ENCODE peak calls at places on chromosomes 16 and 17, in nine cellular contexts. B is hepatocyte, D is ovary, S is GM12865, Z is psoas muscle, O is A549, I is cardiac muscle cell, V is tibial artery, U is AG09309. Q is an unnamed sample.

GRCh38 chr17:31724026-31724425 is 135.0 kb downstream of the COPRS start:
- DNase-seq in Z (no peak), O (no peak), D (no peak), I (no peak), V (no peak), S (no peak), B (no peak), U (no peak), Q (no peak)

GRCh38 chr16:12348733-12349704 is 372.5 kb downstream of the SNX29 start:
- DNase-seq in S (no peak), O (no peak), D (no peak), I (no peak), U (no peak), V (peak), B (no peak), Z (no peak), Q (no peak)

GRCh38 chr16:81469710-81470481 is 25.3 kb downstream of the CMIP start:
- DNase-seq in I (no peak), B (no peak), S (peak), U (no peak), V (no peak), D (no peak), Z (no peak), O (no peak), Q (peak)

GRCh38 chr17:82449136-82449882 is 1.2 kb downstream of the CYBC1 start:
- DNase-seq in U (no peak), B (no peak), D (no peak), V (no peak), S (peak), O (no peak), Z (no peak), I (no peak), Q (peak)

GRCh38 chr17:17108681-17109049 is 66.4 kb downstream of the MPRIP start:
- DNase-seq in O (peak), I (no peak), Z (peak), S (no peak), B (no peak), D (no peak), U (no peak), V (peak), Q (no peak)

GRCh38 chr17:19448341-19449268 is 37.6 kb downstream of the RNF112 start:
- DNase-seq in U (peak), I (peak), B (peak), Z (no peak), D (peak), V (peak), S (no peak), O (peak), Q (no peak)

GRCh38 chr17:73394523-73395450 is 83.0 kb upstream of the CDC42EP4 start:
- DNase-seq in V (no peak), O (no peak), I (no peak), D (no peak), U (no peak), S (no peak), B (no peak), Z (no peak), Q (no peak)

GRCh38 chr16:57036945-57037344 is 47.6 kb downstream of the NLRC5 start:
- DNase-seq in Z (no peak), O (no peak), B (no peak), D (no peak), S (no peak), I (no peak), U (no peak), V (no peak), Q (no peak)

GRCh38 chr17:65536573-65537342 is 24.7 kb downstream of the AXIN2 start:
- DNase-seq in O (no peak), U (no peak), V (no peak), B (no peak), Z (no peak), D (no peak), I (no peak), S (no peak), Q (no peak)

GRCh38 chr16:10296956-10297340 is 88.9 kb upstream of the ATF7IP2 start:
- DNase-seq in O (no peak), U (no peak), Z (no peak), S (peak), D (no peak), I (no peak), B (no peak), V (no peak), Q (no peak)

GRCh38 chr16:35431829-35432663 is 1972.6 kb downstream of the TP53TG3F start:
- DNase-seq in I (no peak), B (no peak), O (peak), V (no peak), U (no peak), D (no peak), S (peak), Z (no peak), Q (peak)

GRCh38 chr17:4184811-4185210 is 41.8 kb downstream of the CYB5D2 start:
- DNase-seq in Z (no peak), S (no peak), I (no peak), B (no peak), O (no peak), V (peak), D (no peak), U (no peak), Q (no peak)

GRCh38 chr16:23280483-23280967 is 21.6 kb upstream of the SCNN1B start:
- DNase-seq in I (no peak), V (no peak), U (no peak), Z (no peak), O (no peak), D (no peak), B (no peak), S (no peak), Q (no peak)

GRCh38 chr16:85173981-85174751 is 61.9 kb upstream of the CIBAR2 start:
- DNase-seq in O (peak), B (peak), U (no peak), S (no peak), I (peak), V (no peak), D (no peak), Z (peak), Q (no peak)

GRCh38 chr17:51748749-51749604 is 409.5 kb downstream of the CA10 start:
- DNase-seq in U (no peak), B (peak), I (no peak), V (no peak), Z (no peak), D (no peak), O (no peak), S (peak), Q (no peak)

GRCh38 chr17:14307560-14308024 is 6.7 kb downstream of the HS3ST3B1 start:
- DNase-seq in O (no peak), V (no peak), Z (no peak), D (no peak), I (no peak), S (no peak), B (no peak), U (peak), Q (peak)

GRCh38 chr16:48125888-48126287 is 29.9 kb downstream of the ABCC12 start:
- DNase-seq in U (no peak), V (peak), S (no peak), Z (no peak), O (no peak), D (no peak), I (no peak), B (no peak), Q (no peak)

GRCh38 chr16:14071576-14072271 is 605 bp downstream of the MRTFB start:
- DNase-seq in V (no peak), I (no peak), B (no peak), O (no peak), S (peak), D (no peak), Z (no peak), U (no peak), Q (peak)

GRCh38 chr16:9438991-9439390 is 347.5 kb downstream of the HAPSTR1 start:
- DNase-seq in Z (no peak), B (no peak), U (no peak), O (no peak), D (no peak), S (no peak), I (no peak), V (no peak), Q (no peak)

GRCh38 chr17:57213180-57213825 is 43.0 kb upstream of the MSI2 start:
- DNase-seq in S (no peak), O (no peak), I (no peak), V (no peak), U (no peak), Z (no peak), B (no peak), D (no peak), Q (no peak)

GRCh38 chr16:67174706-67175231 is 4.4 kb downstream of the NOL3 start:
- DNase-seq in B (no peak), V (no peak), U (no peak), O (no peak), D (peak), S (no peak), Z (no peak), I (no peak), Q (no peak)

GRCh38 chr16:70589998-70590471 is 56.3 kb upstream of the IL34 start:
- DNase-seq in B (peak), D (peak), V (no peak), I (no peak), S (no peak), O (peak), U (no peak), Z (peak), Q (no peak)

GRCh38 chr16:57617604-57618111 is 10.8 kb upstream of the ADGRG1 start:
- DNase-seq in U (no peak), V (peak), O (no peak), B (no peak), I (no peak), D (no peak), S (no peak), Z (peak), Q (no peak)

GRCh38 chr17:41434313-41434895 is 6.4 kb downstream of the KRT38 start:
- DNase-seq in B (no peak), I (peak), V (no peak), S (no peak), D (no peak), Z (no peak), O (no peak), U (no peak), Q (no peak)

GRCh38 chr16:85446846-85447656 is 166.1 kb upstream of the GSE1 start:
- DNase-seq in Z (peak), B (no peak), I (no peak), D (no peak), U (no peak), O (no peak), S (peak), V (no peak), Q (peak)

GRCh38 chr17:83006515-83007455 is 72.6 kb upstream of the METRNL start:
- DNase-seq in B (no peak), D (no peak), Z (no peak), O (no peak), U (no peak), V (no peak), S (no peak), I (peak), Q (no peak)

GRCh38 chr17:67834634-67835033 is 9.3 kb downstream of the BPTF start:
- DNase-seq in O (no peak), U (no peak), I (no peak), V (no peak), Z (no peak), S (no peak), D (no peak), B (no peak), Q (no peak)

GRCh38 chr17:55238931-55239297 is 25.8 kb upstream of the HLF start:
- DNase-seq in I (peak), S (peak), O (no peak), Z (no peak), D (no peak), U (no peak), B (peak), V (no peak), Q (peak)

GRCh38 chr17:57106107-57106835 is 21.2 kb downstream of the AKAP1 start:
- DNase-seq in B (no peak), V (no peak), Z (peak), S (no peak), I (no peak), U (no peak), O (peak), D (no peak), Q (no peak)

GRCh38 chr16:77336637-77337036 is 98.2 kb downstream of the ADAMTS18 start:
- DNase-seq in V (no peak), D (no peak), U (no peak), I (no peak), S (no peak), Z (no peak), O (no peak), B (no peak), Q (no peak)

GRCh38 chr17:17805575-17805974 is 31.2 kb downstream of the SREBF1 start:
- DNase-seq in B (no peak), S (no peak), Z (no peak), D (no peak), U (no peak), V (no peak), I (no peak), O (no peak), Q (no peak)

GRCh38 chr17:19382581-19383444 is 4.2 kb downstream of the MFAP4 start:
- DNase-seq in U (no peak), S (no peak), V (peak), I (no peak), Z (no peak), D (no peak), O (no peak), B (no peak), Q (no peak)

GRCh38 chr16:46673320-46674013 is 15.5 kb downstream of the VPS35 start:
- DNase-seq in V (no peak), O (peak), D (no peak), S (peak), I (peak), Z (no peak), B (peak), U (no peak), Q (peak)

GRCh38 chr17:77120866-77121265 is 19.9 kb upstream of the SEC14L1 start:
- DNase-seq in S (no peak), Z (peak), D (no peak), U (no peak), I (no peak), B (no peak), O (no peak), V (no peak), Q (no peak)

GRCh38 chr17:77677637-77678036 is 280.9 kb upstream of the TNRC6C start:
- DNase-seq in B (no peak), U (no peak), O (no peak), S (no peak), D (no peak), V (peak), Z (no peak), I (no peak), Q (no peak)

GRCh38 chr17:27226611-27227234 is 67.2 kb upstream of the WSB1 start:
- DNase-seq in S (no peak), O (peak), D (no peak), V (no peak), Z (no peak), U (no peak), B (peak), I (no peak), Q (no peak)

GRCh38 chr17:67605259-67605912 is 112.3 kb upstream of the NOL11 start:
- DNase-seq in O (no peak), B (no peak), Z (peak), U (no peak), I (no peak), D (peak), S (no peak), V (no peak), Q (no peak)

GRCh38 chr17:76079577-76080206 is 710 bp downstream of the ZACN start:
- DNase-seq in S (no peak), Z (no peak), U (no peak), V (no peak), D (no peak), B (no peak), I (peak), O (no peak), Q (peak)

GRCh38 chr16:64311241-64311640 is 810.6 kb downstream of the CDH11 start:
- DNase-seq in I (no peak), V (no peak), S (no peak), D (no peak), O (no peak), Z (no peak), U (no peak), B (no peak), Q (no peak)

GRCh38 chr17:72171703-72172670 is 51.2 kb downstream of the SOX9 start:
- DNase-seq in S (no peak), Z (no peak), D (no peak), O (no peak), V (no peak), U (no peak), I (no peak), B (no peak), Q (no peak)
- TF ChIP-seq CTCF in S (no peak), Z (no peak), D (no peak), O (no peak), V (no peak), U (no peak), I (no peak), B (no peak), Q (no peak)

DNA sequence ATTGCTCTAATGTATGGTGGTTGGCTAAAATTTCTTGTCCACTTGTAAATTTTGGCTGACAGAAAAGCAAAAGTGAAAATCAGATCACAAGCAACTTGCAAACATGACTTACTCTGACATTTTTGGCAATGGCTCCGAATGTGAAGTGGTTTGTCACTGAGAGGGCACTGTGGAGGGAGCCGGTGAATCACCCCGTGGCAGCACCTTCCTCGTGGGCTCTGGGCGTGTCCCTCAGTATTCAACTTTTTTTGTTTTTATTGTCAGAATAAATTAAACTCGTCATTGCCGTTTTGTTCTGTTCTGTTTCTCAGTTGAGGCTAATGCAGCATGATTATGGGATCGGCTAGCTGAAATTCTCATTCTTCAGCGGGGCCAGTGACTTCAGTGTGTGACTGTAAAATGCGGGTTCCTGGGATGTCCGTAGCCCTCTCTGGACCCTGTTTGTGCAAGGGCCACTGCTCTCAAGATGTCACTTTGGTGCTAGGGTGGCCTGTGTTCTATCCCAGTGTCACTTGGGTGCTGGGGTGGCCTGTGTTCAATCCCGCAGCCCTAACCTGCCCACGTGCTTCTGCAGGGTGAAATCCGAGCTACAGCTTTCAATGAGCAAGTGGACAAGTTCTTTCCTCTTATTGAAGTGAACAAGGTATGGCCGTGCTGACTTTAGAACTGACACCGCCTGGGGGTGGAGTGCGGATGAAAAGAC is 48.8 kb downstream of the RPA1 start:
- DNase-seq in O (no peak), U (no peak), D (no peak), I (peak), V (no peak), S (no peak), B (no peak), Z (no peak), Q (peak)
- TF ChIP-seq CTCF in O (no peak), U (no peak), D (no peak), I (no peak), V (no peak), S (no peak), B (no peak), Z (no peak), Q (no peak)

GRCh38 chr16:1959269-1960039 is at the start of gene NDUFB10:
- DNase-seq in Z (peak), S (peak), U (peak), D (peak), I (peak), O (peak), V (peak), B (peak), Q (peak)
- TF ChIP-seq CTCF in Z (peak), S (peak), U (peak), D (peak), I (peak), O (peak), V (peak), B (peak), Q (peak)

GRCh38 chr17:80753946-80754345 is 209.3 kb downstream of the RPTOR start:
- DNase-seq in U (no peak), I (no peak), S (no peak), Z (no peak), V (no peak), O (no peak), D (no peak), B (no peak), Q (no peak)

GRCh38 chr17:80752369-80752705 is 207.7 kb downstream of the RPTOR start:
- DNase-seq in V (no peak), D (no peak), I (no peak), O (no peak), B (no peak), Z (no peak), U (no peak), S (no peak), Q (no peak)

GRCh38 chr17:80754846-80755245 is 210.2 kb downstream of the RPTOR start:
- DNase-seq in Z (no peak), B (no peak), V (no peak), S (no peak), O (no peak), D (no peak), U (no peak), I (no peak), Q (no peak)

GRCh38 chr17:80758793-80759673 is 214.4 kb downstream of the RPTOR start:
- DNase-seq in U (no peak), B (no peak), V (no peak), I (no peak), Z (no peak), S (no peak), O (no peak), D (no peak), Q (peak)

DNA sequence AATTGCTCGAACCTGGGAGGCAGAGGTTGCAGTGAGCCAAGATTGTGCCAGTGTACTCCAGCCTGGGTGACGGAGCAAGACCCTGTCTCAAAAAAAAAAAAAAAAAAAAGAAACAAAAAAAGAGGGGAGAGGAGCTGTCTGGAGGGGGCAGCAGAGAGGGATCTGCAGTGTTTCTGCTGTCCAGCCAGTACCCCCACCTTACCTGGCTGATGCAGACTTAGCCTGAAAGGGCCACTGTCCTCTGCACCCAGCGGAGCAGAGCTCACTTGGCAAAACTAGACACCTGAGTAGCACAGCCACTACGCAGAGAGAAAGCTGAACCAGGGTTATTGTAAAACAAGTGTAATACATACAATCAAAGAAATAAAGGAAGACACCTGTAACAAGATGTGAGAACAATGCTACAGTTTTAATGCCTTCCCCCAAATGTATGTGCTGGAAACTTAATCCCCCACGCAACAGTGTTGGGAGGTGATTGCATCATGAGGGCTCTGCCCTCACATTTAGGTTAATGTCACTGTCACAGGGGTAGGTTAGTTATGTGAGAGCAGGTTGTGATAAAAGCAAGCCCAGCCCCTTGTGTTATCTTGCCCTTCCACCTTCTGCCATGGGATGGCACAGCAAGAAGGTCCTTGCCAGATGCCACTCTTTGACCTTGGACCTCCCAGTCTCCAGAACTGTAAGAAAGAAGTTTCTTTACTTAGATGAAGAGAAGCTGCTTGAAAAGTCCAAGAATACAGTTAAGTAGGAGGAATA is 211.2 kb downstream of the RPTOR start:
- DNase-seq in B (no peak), Z (no peak), S (no peak), V (no peak), U (no peak), O (no peak), D (no peak), I (no peak), Q (peak)
- TF ChIP-seq CTCF in B (no peak), Z (no peak), S (no peak), V (no peak), U (peak), O (no peak), D (no peak), I (peak), Q (peak)

GRCh38 chr17:29068828-29069227 is 25.9 kb downstream of the PIPOX start:
- DNase-seq in V (no peak), D (no peak), Z (no peak), U (no peak), S (no peak), B (no peak), I (no peak), O (no peak), Q (no peak)

GRCh38 chr17:29063992-29064391 is 21.1 kb downstream of the PIPOX start:
- DNase-seq in V (no peak), D (no peak), Z (no peak), B (no peak), I (no peak), S (no peak), O (no peak), U (no peak), Q (no peak)

GRCh38 chr17:29066053-29066452 is 23.1 kb downstream of the PIPOX start:
- DNase-seq in V (no peak), O (no peak), B (no peak), Z (no peak), I (no peak), D (no peak), U (no peak), S (no peak), Q (no peak)

GRCh38 chr17:29069526-29070041 is 26.6 kb downstream of the PIPOX start:
- DNase-seq in S (no peak), B (no peak), Z (peak), D (no peak), U (no peak), I (no peak), O (no peak), V (no peak), Q (no peak)

GRCh38 chr17:29066603-29067002 is 23.7 kb downstream of the PIPOX start:
- DNase-seq in D (no peak), S (no peak), I (no peak), V (no peak), U (no peak), O (no peak), Z (no peak), B (no peak), Q (no peak)
- TF ChIP-seq CTCF in D (no peak), S (no peak), I (no peak), V (no peak), U (no peak), O (no peak), Z (no peak), B (no peak), Q (no peak)